ENCODE peak calls at places on chromosomes 6 and 20, in five cellular contexts. S, O, I, E and F are unnamed samples.
A peak's percentile ranks its signal among the peaks of the same experiment; 100 is the strongest.

GRCh38 chr20:47262365-47263013 is 94.0 kb downstream of the ZMYND8 start:
- DNase-seq in O (peak; percentile 22), E (no peak), I (no peak), S (no peak), F (no peak)

GRCh38 chr6:133671376-133671775 is 217.5 kb upstream of the TCF21 start:
- DNase-seq in I (no peak), O (no peak), S (no peak), E (no peak), F (no peak)

GRCh38 chr20:44336086-44336485 is 757 bp upstream of the R3HDML start:
- DNase-seq in E (no peak), S (no peak), O (no peak), I (peak; percentile 56), F (no peak)

GRCh38 chr20:60430516-60431001 is 472.3 kb downstream of the CDH26 start:
- DNase-seq in I (no peak), O (no peak), S (no peak), E (no peak), F (no peak)

GRCh38 chr6:13528232-13528631 is 40.8 kb upstream of the GFOD1 start:
- DNase-seq in S (no peak), I (no peak), E (no peak), O (no peak), F (no peak)

GRCh38 chr6:40923326-40923725 is 115.7 kb downstream of the UNC5CL start:
- DNase-seq in E (no peak), S (no peak), O (no peak), I (no peak), F (no peak)

GRCh38 chr6:73081955-73082354 is 143.3 kb downstream of the KHDC1L start:
- DNase-seq in S (no peak), O (no peak), E (no peak), I (no peak), F (no peak)

GRCh38 chr6:151349651-151350270 is 41.6 kb downstream of the ZBTB2 start:
- DNase-seq in S (no peak), I (no peak), O (no peak), E (no peak), F (no peak)

GRCh38 chr20:59013959-59014608 is 5.1 kb upstream of the TUBB1 start:
- DNase-seq in E (peak; percentile 25), I (no peak), S (no peak), O (no peak), F (no peak)

GRCh38 chr6:108661430-108661829 is 100.7 kb downstream of the FOXO3 start:
- DNase-seq in E (no peak), S (no peak), I (no peak), O (peak; percentile 49), F (no peak)

GRCh38 chr6:43917878-43918382 is 147.9 kb downstream of the VEGFA start:
- DNase-seq in S (no peak), O (no peak), E (no peak), I (no peak), F (peak; percentile 34)

GRCh38 chr6:45073771-45074170 is 254.4 kb upstream of the RUNX2 start:
- DNase-seq in S (no peak), O (no peak), E (no peak), I (no peak), F (no peak)

GRCh38 chr20:61478094-61478493 is 226.0 kb downstream of the CDH4 start:
- DNase-seq in E (no peak), S (no peak), O (no peak), I (no peak), F (no peak)

GRCh38 chr6:130377371-130377770 is 11.6 kb downstream of the TMEM200A start:
- DNase-seq in S (no peak), I (no peak), E (no peak), O (no peak), F (no peak)

GRCh38 chr6:163539101-163539762 is 124.7 kb downstream of the QKI start:
- DNase-seq in E (no peak), S (no peak), I (no peak), O (no peak), F (no peak)

GRCh38 chr6:142482249-142482648 is 180.4 kb downstream of the ADGRG6 start:
- DNase-seq in E (no peak), S (no peak), I (no peak), O (no peak), F (no peak)

GRCh38 chr6:139686308-139686707 is 311.9 kb upstream of the CITED2 start:
- DNase-seq in E (no peak), S (no peak), I (no peak), O (peak; percentile 56), F (peak; percentile 53)

GRCh38 chr6:105389543-105389942 is 13.3 kb downstream of the PREP start:
- DNase-seq in O (no peak), I (no peak), S (no peak), E (no peak), F (no peak)

GRCh38 chr6:169976301-169977081 is 225.1 kb downstream of the ERMARD start:
- DNase-seq in O (no peak), S (no peak), I (peak; percentile 49), E (no peak), F (no peak)

GRCh38 chr20:45358282-45359068 is 4.5 kb upstream of the SYS1 start:
- DNase-seq in O (peak; percentile 95), S (peak; percentile 94), I (no peak), E (no peak), F (peak; percentile 88)

GRCh38 chr20:18679020-18679419 is 91.2 kb downstream of the DTD1 start:
- DNase-seq in E (no peak), I (no peak), S (no peak), O (no peak), F (no peak)

GRCh38 chr20:5448449-5449118 is 131.8 kb upstream of the PROKR2 start:
- DNase-seq in O (no peak), I (no peak), E (peak; percentile 58), S (no peak), F (no peak)

DNA sequence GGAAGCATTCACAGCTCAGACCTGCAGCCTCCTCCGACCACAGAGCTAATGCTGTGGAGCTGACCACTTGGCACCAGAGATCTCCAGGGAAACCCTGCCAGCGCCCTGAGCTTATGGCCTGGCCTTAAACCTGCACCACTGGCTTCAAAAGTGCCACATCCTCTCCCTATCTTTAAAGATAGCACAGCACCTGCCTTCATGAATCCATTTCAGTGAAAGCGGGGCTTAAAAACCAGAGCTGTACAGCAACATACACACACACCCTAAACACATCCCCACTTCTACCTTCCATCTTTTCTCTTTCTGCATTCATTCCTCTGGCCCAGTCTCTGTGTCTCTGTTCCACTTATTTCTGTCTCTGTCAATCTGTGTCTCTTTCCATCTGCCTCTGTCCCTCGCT is 59.8 kb upstream of the CCDC167 start:
- DNase-seq in E (no peak), O (no peak), S (no peak), I (no peak), F (no peak)
- H3K27ac ChIP-seq in E (no peak overlapping the region), O (no peak overlapping the region), S (no peak overlapping the region), I (no peak overlapping the region), F (no peak overlapping the region)

GRCh38 chr6:168101201-168102092 is 22.4 kb upstream of the FRMD1 start:
- DNase-seq in S (no peak), E (no peak), I (peak; percentile 80), O (no peak), F (peak; percentile 51)

GRCh38 chr6:168098431-168098861 is 19.4 kb upstream of the FRMD1 start:
- DNase-seq in O (no peak), S (no peak), E (no peak), I (peak; percentile 63), F (peak; percentile 49)

GRCh38 chr6:168100803-168101095 is 21.7 kb upstream of the FRMD1 start:
- DNase-seq in E (no peak), I (no peak), S (no peak), O (no peak), F (peak; percentile 22)

GRCh38 chr6:168099201-168100010 is 20.4 kb upstream of the FRMD1 start:
- DNase-seq in E (no peak), S (no peak), O (no peak), I (peak; percentile 67), F (no peak)

DNA sequence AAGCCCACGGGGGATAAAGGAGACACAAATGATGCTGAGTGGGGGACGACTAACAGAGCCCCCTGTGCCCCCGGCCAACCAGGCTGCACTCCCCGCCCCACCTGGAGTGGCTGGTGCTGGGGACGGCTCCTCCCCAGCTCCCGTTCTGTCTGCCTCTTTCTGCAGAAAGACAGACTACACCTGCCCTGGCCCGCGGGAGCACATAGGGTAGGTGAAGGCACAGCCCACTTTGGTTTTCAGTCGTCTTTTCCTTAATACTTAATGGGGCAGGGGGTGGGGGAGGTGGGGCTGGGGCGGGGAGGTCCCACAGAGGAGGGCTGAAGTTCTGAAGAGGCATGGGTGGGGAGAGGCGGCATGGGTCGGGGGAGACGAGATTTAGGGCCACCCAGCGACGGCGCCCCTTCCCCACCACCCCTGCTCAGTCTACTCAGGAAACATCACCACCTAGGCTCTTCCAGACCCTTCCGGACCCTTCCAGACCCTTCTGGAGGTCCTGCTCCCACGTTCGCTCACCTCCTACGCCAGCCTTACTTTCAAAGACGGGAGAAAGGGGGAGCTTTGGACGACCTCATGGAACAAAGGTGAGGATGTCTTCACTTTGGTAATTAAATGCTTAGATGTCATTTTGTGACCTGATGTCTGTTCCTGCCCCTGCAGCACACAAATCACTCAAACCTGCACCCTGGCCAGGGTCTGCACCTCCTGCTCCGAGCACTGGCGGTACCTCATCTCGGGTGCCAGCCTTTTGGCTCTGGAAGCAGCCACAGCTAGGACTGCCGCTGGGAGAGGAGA is 21.2 kb upstream of the FRMD1 start:
- DNase-seq in E (no peak), O (no peak), S (no peak), I (peak; percentile 47), F (no peak)
- H3K27ac ChIP-seq in E (no peak overlapping the region), O (no peak overlapping the region), S (no peak overlapping the region), I (no peak overlapping the region), F (no peak overlapping the region)

GRCh38 chr6:106961801-106962200 is 12.7 kb downstream of the CD24 start:
- DNase-seq in E (no peak), O (no peak), S (no peak), I (no peak), F (no peak)
- H3K27ac ChIP-seq in E (no peak overlapping the region), O (no peak overlapping the region), S (no peak overlapping the region), I (no peak overlapping the region), F (no peak overlapping the region)

GRCh38 chr6:54876871-54877270 is 30.3 kb downstream of the FAM83B start:
- DNase-seq in I (no peak), S (no peak), O (no peak), E (no peak), F (no peak)

GRCh38 chr6:54876365-54876764 is 29.8 kb downstream of the FAM83B start:
- DNase-seq in I (no peak), S (no peak), E (no peak), O (peak; percentile 14), F (no peak)

GRCh38 chr6:54873589-54873988 is 27.0 kb downstream of the FAM83B start:
- DNase-seq in O (no peak), I (no peak), E (no peak), S (no peak), F (no peak)

GRCh38 chr6:54875539-54875938 is 29.0 kb downstream of the FAM83B start:
- DNase-seq in O (no peak), I (no peak), S (no peak), E (no peak), F (no peak)

DNA sequence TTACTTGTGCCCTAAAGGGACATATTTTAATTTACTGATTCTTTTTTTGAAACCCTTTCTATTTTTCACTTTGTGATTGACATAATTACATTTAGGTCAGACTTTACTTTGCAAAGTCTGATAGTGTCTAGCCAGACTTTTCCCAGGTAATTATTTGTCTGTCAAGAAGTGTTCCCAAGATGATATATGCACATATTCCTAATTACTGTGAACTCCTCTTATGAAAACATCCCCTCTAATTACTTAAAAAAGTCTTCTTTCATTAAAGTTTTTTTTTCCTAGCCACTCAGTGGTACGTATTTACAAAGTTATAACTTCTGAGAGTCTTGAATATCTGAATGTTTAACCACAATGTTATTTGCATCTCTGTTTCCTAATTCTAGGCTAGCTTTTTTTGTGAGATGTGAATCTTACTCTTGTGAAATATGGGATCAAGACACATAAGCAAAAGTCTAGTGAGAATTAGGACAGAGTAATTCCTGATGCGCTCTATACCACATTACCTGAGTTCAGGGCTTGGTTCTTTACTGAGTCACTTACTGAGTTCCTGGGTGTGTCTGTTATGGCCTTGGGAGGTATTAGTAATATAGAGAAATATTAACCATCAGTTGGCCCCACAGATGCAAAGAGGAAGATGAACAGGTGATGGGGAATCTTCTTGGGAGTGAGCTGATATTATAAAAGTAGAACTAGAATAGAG is 27.9 kb downstream of the FAM83B start:
- DNase-seq in O (no peak), S (no peak), I (no peak), E (no peak), F (no peak)
- H3K27ac ChIP-seq in O (no peak overlapping the region), S (no peak overlapping the region), I (no peak overlapping the region), E (no peak overlapping the region), F (no peak overlapping the region)